ENCODE peak calls at places on chromosomes 2 and 18, in ten cellular contexts. T, U, C, V, A, N, R, S, J and H are unnamed samples.

GRCh38 chr2:240163844-240164574 is 23.6 kb upstream of the OTOS start:
- DNase-seq in S (no peak), U (no peak), C (no peak), T (no peak), N (no peak), V (no peak), R (no peak), J (no peak), A (no peak), H (no peak)

GRCh38 chr2:120108049-120108448 is 95.2 kb downstream of the EPB41L5 start:
- DNase-seq in A (peak), N (peak), J (peak), C (peak), T (no peak), V (no peak), R (no peak), S (peak), U (peak), H (peak)

GRCh38 chr2:134463726-134464076 is 209.8 kb downstream of the MGAT5 start:
- DNase-seq in U (no peak), J (no peak), N (no peak), V (no peak), C (no peak), R (no peak), S (no peak), A (no peak), T (no peak), H (no peak)

GRCh38 chr18:79702906-79703305 is 23.3 kb downstream of the CTDP1 start:
- DNase-seq in J (no peak), N (no peak), R (no peak), V (no peak), A (no peak), U (no peak), S (no peak), T (no peak), C (no peak), H (no peak)

GRCh38 chr18:24136967-24137373 is 1.9 kb upstream of the CABYR start:
- DNase-seq in N (peak), R (no peak), C (no peak), V (no peak), U (no peak), S (no peak), T (no peak), J (no peak), A (peak), H (no peak)

GRCh38 chr2:13597176-13597575 is 880.4 kb downstream of the TRIB2 start:
- DNase-seq in J (no peak), V (no peak), S (no peak), R (no peak), C (no peak), A (peak), T (no peak), N (no peak), U (no peak), H (no peak)

GRCh38 chr2:217436386-217436785 is 566.4 kb downstream of the TNS1 start:
- DNase-seq in N (no peak), V (peak), A (no peak), U (no peak), S (no peak), C (no peak), J (no peak), T (peak), R (no peak), H (no peak)

GRCh38 chr2:158191076-158191566 is 89.4 kb downstream of the UPP2 start:
- DNase-seq in V (no peak), C (no peak), S (peak), N (no peak), T (no peak), R (no peak), U (no peak), J (peak), A (no peak), H (no peak)

GRCh38 chr2:150718280-150718679 is 230.8 kb upstream of the RND3 start:
- DNase-seq in N (no peak), U (no peak), S (no peak), J (no peak), C (no peak), A (no peak), R (no peak), V (no peak), T (no peak), H (no peak)

GRCh38 chr2:111117666-111118454 is 2.9 kb upstream of the BCL2L11 start:
- DNase-seq in J (peak), C (no peak), T (peak), A (peak), V (peak), S (peak), R (peak), U (peak), N (peak), H (no peak)

GRCh38 chr18:5892772-5893431 is 2.4 kb downstream of the TMEM200C start:
- DNase-seq in J (no peak), T (no peak), A (no peak), N (peak), V (no peak), R (no peak), S (no peak), U (no peak), C (no peak), H (no peak)

GRCh38 chr2:96245609-96246390 is 20.0 kb downstream of the TMEM127 start:
- DNase-seq in N (peak), V (no peak), R (no peak), C (no peak), T (peak), J (peak), S (peak), U (no peak), A (peak), H (no peak)

GRCh38 chr2:215780891-215781290 is 232.5 kb downstream of the MREG start:
- DNase-seq in T (no peak), C (no peak), N (no peak), S (no peak), A (no peak), U (no peak), J (no peak), V (no peak), R (no peak), H (no peak)

GRCh38 chr2:102841107-102841840 is 79.4 kb downstream of the TMEM182 start:
- DNase-seq in S (peak), A (peak), U (peak), V (no peak), R (peak), J (peak), C (peak), N (peak), T (no peak), H (peak)

GRCh38 chr2:101698419-101699190 is 1.1 kb downstream of the MAP4K4 start:
- DNase-seq in T (no peak), V (no peak), S (no peak), J (no peak), C (no peak), N (no peak), U (peak), R (no peak), A (peak), H (no peak)

GRCh38 chr2:216109962-216110614 is 940 bp downstream of the XRCC5 start:
- DNase-seq in C (no peak), V (no peak), S (peak), A (peak), N (peak), R (no peak), U (no peak), J (peak), T (no peak), H (peak)

GRCh38 chr2:173571021-173571821 is 216.5 kb downstream of the CDCA7 start:
- DNase-seq in U (peak), J (peak), S (peak), T (no peak), C (no peak), R (no peak), V (no peak), N (peak), A (peak), H (no peak)

GRCh38 chr2:172200495-172201085 is 97.9 kb upstream of the DLX2 start:
- DNase-seq in J (peak), V (no peak), T (no peak), S (peak), A (peak), U (peak), C (no peak), R (no peak), N (peak), H (no peak)

GRCh38 chr2:10033251-10034006 is 9.9 kb upstream of the KLF11 start:
- DNase-seq in S (no peak), T (peak), N (no peak), U (no peak), V (no peak), A (no peak), C (no peak), R (no peak), J (no peak), H (no peak)

GRCh38 chr2:63850650-63851049 is 9.0 kb downstream of the UGP2 start:
- DNase-seq in N (no peak), A (no peak), C (no peak), T (no peak), S (no peak), J (no peak), U (no peak), R (no peak), V (no peak), H (no peak)

GRCh38 chr2:224938670-224939309 is 103.5 kb downstream of the DOCK10 start:
- DNase-seq in C (no peak), U (no peak), N (peak), V (no peak), T (no peak), S (peak), A (peak), J (peak), R (no peak), H (peak)

GRCh38 chr2:229033816-229034215 is 237.3 kb downstream of the PID1 start:
- DNase-seq in V (no peak), S (no peak), N (no peak), T (no peak), U (no peak), J (no peak), A (no peak), R (no peak), C (no peak), H (no peak)

GRCh38 chr2:39696072-39696471 is 30.4 kb downstream of the TMEM178A start:
- DNase-seq in U (no peak), R (no peak), A (peak), V (no peak), C (no peak), J (peak), S (peak), T (no peak), N (peak), H (peak)

GRCh38 chr2:137912358-137912757 is 51.9 kb upstream of the HNMT start:
- DNase-seq in S (no peak), J (no peak), V (no peak), U (no peak), T (no peak), A (no peak), C (no peak), R (no peak), N (peak), H (peak)

GRCh38 chr2:216803803-216804202 is 56.1 kb downstream of the TNP1 start:
- DNase-seq in A (no peak), S (no peak), V (no peak), T (no peak), J (no peak), U (no peak), N (no peak), R (peak), C (peak), H (no peak)

GRCh38 chr2:238143239-238143951 is 4.9 kb downstream of the KLHL30 start:
- DNase-seq in C (no peak), N (peak), A (peak), S (no peak), U (no peak), R (no peak), T (no peak), J (peak), V (no peak), H (no peak)

GRCh38 chr2:36659872-36660312 is 36.6 kb upstream of the VIT start:
- DNase-seq in A (no peak), S (no peak), C (no peak), J (no peak), R (no peak), V (no peak), U (no peak), T (no peak), N (peak), H (no peak)

GRCh38 chr2:238136820-238137537 is 1.5 kb upstream of the KLHL30 start:
- DNase-seq in U (no peak), T (peak), A (peak), V (no peak), C (peak), N (peak), R (peak), S (peak), J (no peak), H (peak)

GRCh38 chr2:75523313-75524275 is 37.1 kb downstream of the EVA1A start:
- DNase-seq in A (peak), T (no peak), C (no peak), U (no peak), N (peak), R (peak), J (peak), S (peak), V (no peak), H (peak)

GRCh38 chr2:189407161-189407943 is 33.9 kb upstream of the WDR75 start:
- DNase-seq in V (no peak), R (no peak), A (peak), N (peak), U (no peak), T (no peak), S (peak), C (no peak), J (peak), H (no peak)

GRCh38 chr2:43605079-43605655 is 9.3 kb upstream of the THADA start:
- DNase-seq in R (peak), U (no peak), C (no peak), T (no peak), N (peak), J (peak), S (peak), A (peak), V (no peak), H (peak)

GRCh38 chr2:128425731-128426620 is 107.3 kb upstream of the HS6ST1 start:
- DNase-seq in T (peak), V (peak), J (peak), N (peak), A (peak), S (no peak), R (no peak), C (no peak), U (no peak), H (no peak)

GRCh38 chr2:218567797-218568189 is 358 bp downstream of the USP37 start:
- DNase-seq in J (no peak), V (no peak), N (no peak), U (no peak), C (no peak), S (no peak), R (no peak), A (peak), T (no peak), H (no peak)

GRCh38 chr2:218569038-218569431 is 396 bp downstream of the CNOT9 start:
- DNase-seq in N (peak), S (peak), T (peak), A (peak), J (peak), R (peak), V (no peak), C (no peak), U (peak), H (no peak)

GRCh38 chr2:218569661-218570500 is 1.2 kb downstream of the CNOT9 start:
- DNase-seq in N (peak), R (peak), A (peak), T (no peak), V (no peak), U (peak), J (peak), S (peak), C (no peak), H (no peak)

GRCh38 chr2:218568190-218569037 is at the start of the genes CNOT9 and USP37:
- DNase-seq in T (peak), A (peak), N (peak), R (peak), C (peak), V (peak), S (peak), J (peak), U (peak), H (peak)

GRCh38 chr2:218570850-218571249 is 2.2 kb downstream of the CNOT9 start:
- DNase-seq in A (peak), V (no peak), N (peak), U (no peak), R (no peak), S (peak), J (peak), T (no peak), C (no peak), H (no peak)
- H3K4me3 ChIP-seq in A (peak), V (no peak), N (peak), U (no peak), R (no peak), S (peak), J (peak), T (no peak), C (no peak), H (peak)

DNA sequence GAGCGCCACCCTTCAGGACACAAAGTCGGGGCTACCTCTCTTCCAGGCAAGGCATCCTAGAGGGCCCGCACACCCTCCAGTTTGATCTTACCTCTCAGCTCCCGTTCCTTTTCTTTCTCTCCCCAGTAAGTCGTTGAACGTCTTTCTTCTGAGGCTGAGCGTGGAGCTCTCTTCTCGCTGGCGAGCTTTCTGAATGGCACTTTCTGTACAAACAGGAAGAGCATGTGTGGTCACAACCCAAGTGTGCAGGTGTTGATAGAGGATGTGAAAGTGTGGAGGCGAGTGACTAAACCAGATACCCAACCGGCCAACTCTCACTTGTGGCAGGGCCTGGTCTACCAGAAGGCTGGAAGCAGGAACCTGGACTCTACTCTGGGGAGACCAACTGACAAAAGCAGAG is at the start of gene AFF3:
- DNase-seq in S (no peak), C (no peak), N (no peak), J (no peak), R (no peak), T (no peak), U (no peak), V (no peak), A (no peak), H (no peak)
- H3K4me3 ChIP-seq in S (no peak), C (no peak), N (no peak), J (no peak), R (no peak), T (no peak), U (no peak), V (no peak), A (no peak), H (no peak)

DNA sequence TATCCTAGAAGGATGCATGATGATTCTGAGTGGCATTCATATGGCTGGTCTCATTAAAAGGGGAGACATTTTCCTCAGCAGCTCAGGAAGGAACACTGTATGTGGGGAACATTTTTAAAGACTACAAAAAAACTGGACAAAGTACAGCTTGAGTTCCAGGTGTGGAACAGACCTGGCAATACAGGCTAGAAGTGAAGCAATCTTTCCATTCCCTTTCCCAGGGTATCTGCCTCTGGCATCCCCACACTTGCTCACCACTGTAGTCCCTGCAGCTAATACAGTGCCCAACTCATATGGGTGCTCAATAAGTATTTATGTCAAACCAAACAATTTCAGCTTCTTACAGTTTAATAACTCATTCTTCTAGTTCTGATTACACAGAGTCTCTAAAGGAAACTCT is 8.1 kb downstream of the RNF103 start:
- DNase-seq in T (no peak), V (no peak), U (no peak), J (no peak), N (no peak), S (no peak), R (no peak), C (no peak), A (no peak), H (no peak)
- H3K4me3 ChIP-seq in T (no peak), V (no peak), U (no peak), J (no peak), N (no peak), S (no peak), R (no peak), C (no peak), A (no peak), H (no peak)

GRCh38 chr2:207674266-207674774 is 37.1 kb upstream of the CCNYL1 start:
- DNase-seq in C (no peak), J (no peak), U (no peak), S (no peak), T (no peak), V (no peak), A (no peak), R (no peak), N (no peak), H (no peak)

GRCh38 chr2:207674826-207675225 is 36.6 kb upstream of the CCNYL1 start:
- DNase-seq in V (no peak), T (no peak), S (no peak), A (no peak), N (no peak), R (no peak), J (no peak), C (no peak), U (no peak), H (no peak)

GRCh38 chr2:207673431-207673830 is 38.0 kb upstream of the CCNYL1 start:
- DNase-seq in C (no peak), A (no peak), J (no peak), U (no peak), N (no peak), R (no peak), S (no peak), V (no peak), T (no peak), H (no peak)

GRCh38 chr2:207681431-207681830 is 30.0 kb upstream of the CCNYL1 start:
- DNase-seq in C (no peak), V (no peak), R (no peak), A (no peak), U (no peak), J (no peak), S (no peak), T (peak), N (no peak), H (no peak)

GRCh38 chr2:207676827-207677354 is 34.5 kb upstream of the CCNYL1 start:
- DNase-seq in R (no peak), J (peak), S (peak), C (no peak), T (no peak), U (no peak), N (peak), A (peak), V (no peak), H (peak)
- H3K4me3 ChIP-seq in R (no peak), J (no peak), S (no peak), C (no peak), T (no peak), U (no peak), N (no peak), A (no peak), V (no peak), H (no peak)